ENCODE peak calls at places on chromosomes 2 and 18, in seven cellular contexts. One of them, this sample, is unnamed.

GRCh38 chr2:171281116-171281515 is 120.4 kb upstream of the TLK1 start:
- DNase-seq in amniotic stem cell: no peak
- DNase-seq in GM12865: no peak
- DNase-seq in GOT3: no peak
- DNase-seq in D341Med: peak; percentile 57
- DNase-seq in T follicular helper cell: no peak
- DNase-seq in HCT116: no peak
- DNase-seq in this sample: no peak

GRCh38 chr2:177543007-177543760 is 150.6 kb downstream of the AGPS start:
- DNase-seq in T follicular helper cell: no peak
- DNase-seq in HCT116: no peak
- DNase-seq in amniotic stem cell: peak; percentile 1
- DNase-seq in GOT3: peak; percentile 10
- DNase-seq in GM12865: no peak
- DNase-seq in D341Med: no peak
- DNase-seq in this sample: no peak

GRCh38 chr2:120494446-120494845 is 148.5 kb downstream of the INHBB start:
- DNase-seq in D341Med: no peak
- DNase-seq in amniotic stem cell: no peak
- DNase-seq in HCT116: no peak
- DNase-seq in GOT3: no peak
- DNase-seq in GM12865: no peak
- DNase-seq in T follicular helper cell: no peak
- DNase-seq in this sample: no peak

GRCh38 chr2:39266139-39266805 is 22.5 kb upstream of the CDKL4 start:
- DNase-seq in D341Med: no peak
- DNase-seq in GM12865: peak; percentile 67
- DNase-seq in T follicular helper cell: no peak
- DNase-seq in amniotic stem cell: no peak
- DNase-seq in HCT116: no peak
- DNase-seq in GOT3: no peak
- DNase-seq in this sample: no peak

GRCh38 chr18:5481621-5482020 is 62.2 kb downstream of the EPB41L3 start:
- DNase-seq in GM12865: no peak
- DNase-seq in GOT3: no peak
- DNase-seq in T follicular helper cell: no peak
- DNase-seq in amniotic stem cell: no peak
- DNase-seq in D341Med: no peak
- DNase-seq in HCT116: no peak
- DNase-seq in this sample: no peak

GRCh38 chr2:240917009-240917683 is 11.0 kb downstream of the CROCC2 start:
- DNase-seq in GOT3: no peak
- DNase-seq in HCT116: no peak
- DNase-seq in GM12865: no peak
- DNase-seq in T follicular helper cell: no peak
- DNase-seq in D341Med: no peak
- DNase-seq in amniotic stem cell: no peak
- DNase-seq in this sample: peak; percentile 47

GRCh38 chr2:5690718-5691658 is 1.2 kb upstream of the SOX11 start:
- DNase-seq in amniotic stem cell: no peak
- DNase-seq in GM12865: no peak
- DNase-seq in HCT116: no peak
- DNase-seq in GOT3: no peak
- DNase-seq in T follicular helper cell: no peak
- DNase-seq in D341Med: peak; percentile 80
- DNase-seq in this sample: peak; percentile 90

GRCh38 chr2:207086136-207086535 is 79.6 kb downstream of the KLF7 start:
- DNase-seq in D341Med: no peak
- DNase-seq in amniotic stem cell: no peak
- DNase-seq in T follicular helper cell: no peak
- DNase-seq in GOT3: no peak
- DNase-seq in GM12865: no peak
- DNase-seq in HCT116: no peak
- DNase-seq in this sample: no peak